ENCODE peak calls at places on chromosomes 11 and 22, in five cellular contexts. One of them, this sample, is unnamed.

GRCh38 chr11:29656557-29656956 is 360.3 kb downstream of the KCNA4 start:
- DNase-seq in activated naive CD8-positive, alpha-beta T cell treated with anti-CD3 and anti-CD28 coated beads for 36 hours: no peak
- DNase-seq in T-cell: no peak
- DNase-seq in HEK293T: no peak
- DNase-seq in NCI-H1417: no peak
- DNase-seq in this sample: no peak

GRCh38 chr11:27228232-27228631 is 134.8 kb downstream of the CCDC34 start:
- DNase-seq in HEK293T: no peak
- DNase-seq in NCI-H1417: peak
- DNase-seq in activated naive CD8-positive, alpha-beta T cell treated with anti-CD3 and anti-CD28 coated beads for 36 hours: no peak
- DNase-seq in T-cell: no peak
- DNase-seq in this sample: no peak

GRCh38 chr11:76382209-76382608 is 1.1 kb downstream of the GVQW3 start:
- DNase-seq in HEK293T: no peak
- DNase-seq in T-cell: no peak
- DNase-seq in NCI-H1417: no peak
- DNase-seq in activated naive CD8-positive, alpha-beta T cell treated with anti-CD3 and anti-CD28 coated beads for 36 hours: no peak
- DNase-seq in this sample: no peak

GRCh38 chr11:70105755-70106571 is 27.8 kb downstream of the ANO1 start:
- DNase-seq in NCI-H1417: no peak
- DNase-seq in HEK293T: no peak
- DNase-seq in T-cell: no peak
- DNase-seq in activated naive CD8-positive, alpha-beta T cell treated with anti-CD3 and anti-CD28 coated beads for 36 hours: no peak
- DNase-seq in this sample: no peak

GRCh38 chr11:124633355-124633754 is 10.7 kb downstream of the TBRG1 start:
- DNase-seq in activated naive CD8-positive, alpha-beta T cell treated with anti-CD3 and anti-CD28 coated beads for 36 hours: no peak
- DNase-seq in NCI-H1417: no peak
- DNase-seq in HEK293T: peak
- DNase-seq in T-cell: no peak
- DNase-seq in this sample: no peak

GRCh38 chr11:1763796-1764661 is at the start of gene CTSD:
- DNase-seq in HEK293T: peak
- DNase-seq in T-cell: peak
- DNase-seq in NCI-H1417: peak
- DNase-seq in activated naive CD8-positive, alpha-beta T cell treated with anti-CD3 and anti-CD28 coated beads for 36 hours: peak
- DNase-seq in this sample: peak

GRCh38 chr22:40009231-40009769 is 14.5 kb downstream of the FAM83F start:
- DNase-seq in activated naive CD8-positive, alpha-beta T cell treated with anti-CD3 and anti-CD28 coated beads for 36 hours: no peak
- DNase-seq in T-cell: no peak
- DNase-seq in NCI-H1417: no peak
- DNase-seq in HEK293T: no peak
- DNase-seq in this sample: no peak

GRCh38 chr11:8309862-8310261 is 46.2 kb upstream of the LMO1 start:
- DNase-seq in activated naive CD8-positive, alpha-beta T cell treated with anti-CD3 and anti-CD28 coated beads for 36 hours: no peak
- DNase-seq in HEK293T: no peak
- DNase-seq in NCI-H1417: peak
- DNase-seq in T-cell: no peak
- DNase-seq in this sample: no peak

GRCh38 chr11:132300283-132300682 is 929.9 kb downstream of the NTM start:
- DNase-seq in NCI-H1417: no peak
- DNase-seq in activated naive CD8-positive, alpha-beta T cell treated with anti-CD3 and anti-CD28 coated beads for 36 hours: no peak
- DNase-seq in HEK293T: peak
- DNase-seq in T-cell: no peak
- DNase-seq in this sample: no peak

GRCh38 chr11:130653838-130654601 is 205.6 kb downstream of the ADAMTS15 start:
- DNase-seq in T-cell: no peak
- DNase-seq in HEK293T: no peak
- DNase-seq in NCI-H1417: no peak
- DNase-seq in activated naive CD8-positive, alpha-beta T cell treated with anti-CD3 and anti-CD28 coated beads for 36 hours: no peak
- DNase-seq in this sample: no peak

GRCh38 chr11:17718510-17718962 is 835 bp upstream of the MYOD1 start:
- DNase-seq in activated naive CD8-positive, alpha-beta T cell treated with anti-CD3 and anti-CD28 coated beads for 36 hours: no peak
- DNase-seq in NCI-H1417: no peak
- DNase-seq in HEK293T: no peak
- DNase-seq in T-cell: no peak
- DNase-seq in this sample: no peak

GRCh38 chr11:67356867-67357561 is 3.7 kb upstream of the POLD4 start:
- DNase-seq in T-cell: peak
- DNase-seq in activated naive CD8-positive, alpha-beta T cell treated with anti-CD3 and anti-CD28 coated beads for 36 hours: peak
- DNase-seq in NCI-H1417: peak
- DNase-seq in HEK293T: peak
- DNase-seq in this sample: peak

GRCh38 chr11:110855246-110855645 is 143.0 kb upstream of the ARHGAP20 start:
- DNase-seq in activated naive CD8-positive, alpha-beta T cell treated with anti-CD3 and anti-CD28 coated beads for 36 hours: no peak
- DNase-seq in T-cell: no peak
- DNase-seq in HEK293T: no peak
- DNase-seq in NCI-H1417: no peak
- DNase-seq in this sample: no peak

GRCh38 chr11:86792150-86792549 is 8.2 kb upstream of the PRSS23 start:
- DNase-seq in T-cell: no peak
- DNase-seq in activated naive CD8-positive, alpha-beta T cell treated with anti-CD3 and anti-CD28 coated beads for 36 hours: no peak
- DNase-seq in HEK293T: no peak
- DNase-seq in NCI-H1417: no peak
- DNase-seq in this sample: no peak

GRCh38 chr22:19871023-19871844 is 16.6 kb upstream of the GNB1L start:
- DNase-seq in activated naive CD8-positive, alpha-beta T cell treated with anti-CD3 and anti-CD28 coated beads for 36 hours: no peak
- DNase-seq in HEK293T: no peak
- DNase-seq in T-cell: no peak
- DNase-seq in NCI-H1417: no peak
- DNase-seq in this sample: peak

GRCh38 chr22:26590525-26590858 is 560 bp upstream of the TPST2 start:
- DNase-seq in HEK293T: no peak
- DNase-seq in T-cell: no peak
- DNase-seq in activated naive CD8-positive, alpha-beta T cell treated with anti-CD3 and anti-CD28 coated beads for 36 hours: peak
- DNase-seq in NCI-H1417: no peak
- DNase-seq in this sample: no peak

GRCh38 chr11:12680246-12680939 is 6.2 kb downstream of the TEAD1 start:
- DNase-seq in T-cell: no peak
- DNase-seq in HEK293T: peak
- DNase-seq in NCI-H1417: peak
- DNase-seq in activated naive CD8-positive, alpha-beta T cell treated with anti-CD3 and anti-CD28 coated beads for 36 hours: no peak
- DNase-seq in this sample: no peak

GRCh38 chr11:110989734-110990133 is 255.8 kb upstream of the POU2AF2 start:
- DNase-seq in NCI-H1417: no peak
- DNase-seq in HEK293T: no peak
- DNase-seq in activated naive CD8-positive, alpha-beta T cell treated with anti-CD3 and anti-CD28 coated beads for 36 hours: no peak
- DNase-seq in T-cell: no peak
- DNase-seq in this sample: no peak

GRCh38 chr11:8283510-8284272 is 20.0 kb upstream of the LMO1 start:
- DNase-seq in T-cell: no peak
- DNase-seq in activated naive CD8-positive, alpha-beta T cell treated with anti-CD3 and anti-CD28 coated beads for 36 hours: no peak
- DNase-seq in NCI-H1417: peak
- DNase-seq in HEK293T: peak
- DNase-seq in this sample: no peak

GRCh38 chr11:57751676-57752253 is at the start of gene BTBD18:
- DNase-seq in T-cell: no peak
- DNase-seq in activated naive CD8-positive, alpha-beta T cell treated with anti-CD3 and anti-CD28 coated beads for 36 hours: no peak
- DNase-seq in HEK293T: peak
- DNase-seq in NCI-H1417: no peak
- DNase-seq in this sample: no peak

GRCh38 chr11:45102810-45103621 is 43.4 kb upstream of the PRDM11 start:
- DNase-seq in activated naive CD8-positive, alpha-beta T cell treated with anti-CD3 and anti-CD28 coated beads for 36 hours: peak
- DNase-seq in NCI-H1417: peak
- DNase-seq in T-cell: peak
- DNase-seq in HEK293T: peak
- DNase-seq in this sample: peak

GRCh38 chr11:24963879-24964278 is 467.0 kb downstream of the LUZP2 start:
- DNase-seq in T-cell: no peak
- DNase-seq in HEK293T: no peak
- DNase-seq in NCI-H1417: no peak
- DNase-seq in activated naive CD8-positive, alpha-beta T cell treated with anti-CD3 and anti-CD28 coated beads for 36 hours: no peak
- DNase-seq in this sample: no peak

GRCh38 chr11:70720291-70720690 is 322.0 kb downstream of the CTTN start:
- DNase-seq in HEK293T: no peak
- DNase-seq in activated naive CD8-positive, alpha-beta T cell treated with anti-CD3 and anti-CD28 coated beads for 36 hours: no peak
- DNase-seq in T-cell: no peak
- DNase-seq in NCI-H1417: peak
- DNase-seq in this sample: no peak

GRCh38 chr11:119320593-119321524 is 3.9 kb upstream of the MCAM start:
- DNase-seq in NCI-H1417: no peak
- DNase-seq in activated naive CD8-positive, alpha-beta T cell treated with anti-CD3 and anti-CD28 coated beads for 36 hours: peak
- DNase-seq in T-cell: peak
- DNase-seq in HEK293T: peak
- DNase-seq in this sample: peak

GRCh38 chr11:88454881-88455280 is 117.3 kb upstream of the CTSC start:
- DNase-seq in activated naive CD8-positive, alpha-beta T cell treated with anti-CD3 and anti-CD28 coated beads for 36 hours: no peak
- DNase-seq in T-cell: no peak
- DNase-seq in HEK293T: no peak
- DNase-seq in NCI-H1417: no peak
- DNase-seq in this sample: no peak

GRCh38 chr22:25419247-25420113 is 145.0 kb upstream of the GRK3 start:
- DNase-seq in HEK293T: no peak
- DNase-seq in NCI-H1417: peak
- DNase-seq in T-cell: no peak
- DNase-seq in activated naive CD8-positive, alpha-beta T cell treated with anti-CD3 and anti-CD28 coated beads for 36 hours: no peak
- DNase-seq in this sample: no peak

This sample was measured in activated gamma-delta T cell treated with Interleukin-2 at 50 U/mL for 16 hours.